ENCODE peak calls at places on chromosomes 16 and 17, in six cellular contexts. One of them, this sample, is unnamed.

GRCh38 chr17:64326420-64327054 is 63.5 kb upstream of the TEX2 start:
- DNase-seq in uterus: peak; percentile 55
- DNase-seq in RWPE2: no peak
- DNase-seq in ovary: peak; percentile 77
- DNase-seq in adrenal gland: peak; percentile 60
- DNase-seq in heart left ventricle: peak; percentile 80
- DNase-seq in this sample: no peak

GRCh38 chr16:55873122-55873521 is 2.1 kb downstream of the CES5A start:
- DNase-seq in uterus: no peak
- DNase-seq in RWPE2: no peak
- DNase-seq in ovary: no peak
- DNase-seq in adrenal gland: no peak
- DNase-seq in heart left ventricle: no peak
- DNase-seq in this sample: no peak

GRCh38 chr16:535446-536405 is 8.2 kb downstream of the CAPN15 start:
- DNase-seq in uterus: no peak
- DNase-seq in RWPE2: no peak
- DNase-seq in ovary: no peak
- DNase-seq in adrenal gland: peak; percentile 82
- DNase-seq in heart left ventricle: no peak
- DNase-seq in this sample: no peak

GRCh38 chr17:75854111-75854748 is 905 bp downstream of the WBP2 start:
- DNase-seq in uterus: no peak
- DNase-seq in RWPE2: no peak
- DNase-seq in ovary: peak; percentile 58
- DNase-seq in adrenal gland: peak; percentile 84
- DNase-seq in heart left ventricle: no peak
- DNase-seq in this sample: no peak

GRCh38 chr17:8041249-8041928 is 2.5 kb downstream of the ALOX15B start:
- DNase-seq in uterus: no peak
- DNase-seq in RWPE2: no peak
- DNase-seq in ovary: no peak
- DNase-seq in adrenal gland: no peak
- DNase-seq in heart left ventricle: no peak
- DNase-seq in this sample: peak; percentile 18

GRCh38 chr17:70241071-70241470 is 71.7 kb downstream of the KCNJ2 start:
- DNase-seq in uterus: no peak
- DNase-seq in RWPE2: no peak
- DNase-seq in ovary: no peak
- DNase-seq in adrenal gland: no peak
- DNase-seq in heart left ventricle: no peak
- DNase-seq in this sample: no peak

GRCh38 chr16:68257251-68257905 is 6.9 kb upstream of the SLC7A6 start:
- DNase-seq in uterus: no peak
- DNase-seq in RWPE2: no peak
- DNase-seq in ovary: no peak
- DNase-seq in adrenal gland: no peak
- DNase-seq in heart left ventricle: no peak
- DNase-seq in this sample: peak; percentile 60

GRCh38 chr16:89548344-89549006 is 12.0 kb upstream of the RPL13 start:
- DNase-seq in uterus: no peak
- DNase-seq in RWPE2: no peak
- DNase-seq in ovary: no peak
- DNase-seq in adrenal gland: no peak
- DNase-seq in heart left ventricle: no peak
- DNase-seq in this sample: no peak

GRCh38 chr16:539901-540530 is 12.5 kb downstream of the CAPN15 start:
- DNase-seq in uterus: no peak
- DNase-seq in RWPE2: no peak
- DNase-seq in ovary: no peak
- DNase-seq in adrenal gland: no peak
- DNase-seq in heart left ventricle: no peak
- DNase-seq in this sample: no peak

GRCh38 chr16:8678068-8678927 is 3.9 kb downstream of the ABAT start:
- DNase-seq in uterus: no peak
- DNase-seq in RWPE2: no peak
- DNase-seq in ovary: no peak
- DNase-seq in adrenal gland: no peak
- DNase-seq in heart left ventricle: no peak
- DNase-seq in this sample: no peak

GRCh38 chr17:75504347-75505151 is 10.8 kb downstream of the CASKIN2 start:
- DNase-seq in uterus: no peak
- DNase-seq in RWPE2: no peak
- DNase-seq in ovary: no peak
- DNase-seq in adrenal gland: no peak
- DNase-seq in heart left ventricle: no peak
- DNase-seq in this sample: peak; percentile 40

GRCh38 chr17:1485311-1485747 is 7.2 kb downstream of the MYO1C start:
- DNase-seq in uterus: peak; percentile 64
- DNase-seq in RWPE2: no peak
- DNase-seq in ovary: peak; percentile 64
- DNase-seq in adrenal gland: peak; percentile 55
- DNase-seq in heart left ventricle: peak; percentile 84
- DNase-seq in this sample: no peak

GRCh38 chr17:80010283-80010858 is 25.3 kb downstream of the TBC1D16 start:
- DNase-seq in uterus: no peak
- DNase-seq in RWPE2: no peak
- DNase-seq in ovary: no peak
- DNase-seq in adrenal gland: no peak
- DNase-seq in heart left ventricle: no peak
- DNase-seq in this sample: no peak

GRCh38 chr17:57986841-57987581 is 1.0 kb downstream of the VEZF1 start:
- DNase-seq in uterus: peak; percentile 52
- DNase-seq in RWPE2: no peak
- DNase-seq in ovary: peak; percentile 59
- DNase-seq in adrenal gland: peak; percentile 64
- DNase-seq in heart left ventricle: peak; percentile 53
- DNase-seq in this sample: peak; percentile 57

GRCh38 chr16:12760819-12761611 is 42.7 kb downstream of the CPPED1 start:
- DNase-seq in uterus: no peak
- DNase-seq in RWPE2: no peak
- DNase-seq in ovary: no peak
- DNase-seq in adrenal gland: no peak
- DNase-seq in heart left ventricle: no peak
- DNase-seq in this sample: no peak

GRCh38 chr17:28333083-28333746 is 2.1 kb downstream of the IFT20 start:
- DNase-seq in uterus: no peak
- DNase-seq in RWPE2: no peak
- DNase-seq in ovary: no peak
- DNase-seq in adrenal gland: no peak
- DNase-seq in heart left ventricle: no peak
- DNase-seq in this sample: no peak

GRCh38 chr17:28335201-28335958 is at the start of the genes IFT20 and TNFAIP1:
- DNase-seq in uterus: peak; percentile 98
- DNase-seq in RWPE2: peak; percentile 100
- DNase-seq in ovary: peak; percentile 99
- DNase-seq in adrenal gland: peak; percentile 100
- DNase-seq in heart left ventricle: peak; percentile 99
- DNase-seq in this sample: peak; percentile 99

GRCh38 chr17:28334176-28334575 is 1.1 kb downstream of the IFT20 start:
- DNase-seq in uterus: no peak
- DNase-seq in RWPE2: no peak
- DNase-seq in ovary: no peak
- DNase-seq in adrenal gland: no peak
- DNase-seq in heart left ventricle: no peak
- DNase-seq in this sample: no peak

GRCh38 chr17:28335959-28336871 is 654 bp downstream of the TNFAIP1 start:
- DNase-seq in uterus: peak; percentile 49
- DNase-seq in RWPE2: peak; percentile 86
- DNase-seq in ovary: peak; percentile 72
- DNase-seq in adrenal gland: peak; percentile 85
- DNase-seq in heart left ventricle: peak; percentile 83
- DNase-seq in this sample: no peak

DNA sequence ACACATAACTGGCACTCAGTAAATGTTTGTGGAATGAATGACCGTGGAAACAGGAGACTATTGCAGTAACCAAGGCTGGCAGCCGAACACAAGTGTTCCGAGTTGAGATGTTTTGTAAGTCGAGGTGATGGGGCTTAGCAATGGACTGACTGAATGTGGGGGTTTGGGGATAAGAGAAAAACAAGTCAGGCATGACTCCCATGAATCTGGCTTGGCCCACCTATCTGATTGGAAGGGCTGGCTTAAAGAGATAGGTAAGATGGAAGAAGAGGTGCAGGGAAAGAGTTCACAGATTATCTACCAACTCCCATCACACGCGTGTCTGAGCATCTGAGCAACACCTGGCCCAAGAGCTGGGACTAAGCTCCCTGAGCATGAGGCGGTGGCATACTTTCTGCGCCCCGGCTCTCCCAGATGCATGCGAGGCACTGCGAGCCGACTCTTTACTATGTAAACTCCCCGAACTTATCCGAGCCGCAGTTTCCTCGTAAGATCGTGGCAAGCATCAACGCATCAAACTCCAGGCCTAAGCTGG is 539 bp downstream of the IFT20 start:
- DNase-seq in uterus: no peak
- DNase-seq in RWPE2: no peak
- DNase-seq in ovary: no peak
- DNase-seq in adrenal gland: peak; percentile 56
- DNase-seq in heart left ventricle: no peak
- DNase-seq in this sample: no peak
- H3K27ac ChIP-seq in uterus: peak overlapping the region; percentile 91
- H3K27ac ChIP-seq in RWPE2: peak overlapping the region; percentile 89
- H3K27ac ChIP-seq in ovary: no peak overlapping the region
- H3K27ac ChIP-seq in adrenal gland: peak overlapping the region; percentile 89
- H3K27ac ChIP-seq in heart left ventricle: peak overlapping the region; percentile 99
- H3K27ac ChIP-seq in this sample: peak overlapping the region; percentile 95

DNA sequence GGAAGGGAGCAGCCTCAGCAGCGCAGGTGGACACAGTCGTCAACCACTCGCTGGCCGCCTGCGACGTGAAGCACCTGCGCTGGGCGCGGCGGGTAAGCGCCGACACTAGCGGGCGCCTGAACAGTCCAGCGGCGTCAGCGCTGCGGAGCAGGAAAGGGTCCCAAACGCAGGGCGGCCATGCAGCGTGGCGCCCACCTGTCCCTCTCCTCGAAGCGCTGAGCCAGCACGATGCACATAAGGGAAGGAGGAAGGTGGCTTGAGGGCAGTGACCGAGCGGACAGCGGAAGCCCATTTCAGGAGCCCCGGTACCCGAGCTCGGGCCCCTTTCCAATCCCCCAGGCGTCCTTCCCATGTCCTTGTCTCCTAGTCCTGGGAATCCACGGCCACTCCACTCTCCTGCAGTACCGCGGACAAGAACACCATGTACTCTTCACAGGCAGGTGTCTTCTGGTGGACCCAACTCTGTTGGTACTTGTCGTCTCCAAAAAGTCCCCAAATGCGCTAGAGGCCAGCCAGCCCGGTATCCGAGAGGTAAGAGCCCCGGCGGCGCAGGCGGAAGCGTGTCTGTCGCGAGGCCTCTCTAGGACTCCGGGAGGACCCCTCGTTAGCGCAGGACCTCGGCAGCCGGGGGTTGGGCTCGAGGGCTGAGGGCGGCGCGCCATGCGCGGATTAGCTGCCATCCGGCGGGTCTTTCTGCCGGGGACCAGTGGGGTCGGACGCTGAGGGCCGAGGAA is 14.4 kb downstream of the ZNF232 start:
- DNase-seq in uterus: peak; percentile 44
- DNase-seq in RWPE2: no peak
- DNase-seq in ovary: peak; percentile 62
- DNase-seq in adrenal gland: peak; percentile 34
- DNase-seq in heart left ventricle: peak; percentile 78
- DNase-seq in this sample: no peak
- H3K9me3 ChIP-seq in uterus: peaks cover 31% of the 10 kb centered on the region
- H3K9me3 ChIP-seq in RWPE2: peaks cover 37% of the 10 kb centered on the region
- H3K9me3 ChIP-seq in ovary: peaks cover 9% of the 10 kb centered on the region
- H3K9me3 ChIP-seq in adrenal gland: peaks cover 3% of the 10 kb centered on the region
- H3K9me3 ChIP-seq in heart left ventricle: peaks cover 49% of the 10 kb centered on the region
- H3K9me3 ChIP-seq in this sample: peaks cover 12% of the 10 kb centered on the region

GRCh38 chr17:27244481-27245223 is 49.3 kb upstream of the WSB1 start:
- DNase-seq in uterus: peak; percentile 84
- DNase-seq in RWPE2: no peak
- DNase-seq in ovary: peak; percentile 82
- DNase-seq in adrenal gland: peak; percentile 76
- DNase-seq in heart left ventricle: peak; percentile 60
- DNase-seq in this sample: no peak

GRCh38 chr17:27240802-27241155 is 53.1 kb upstream of the WSB1 start:
- DNase-seq in uterus: no peak
- DNase-seq in RWPE2: no peak
- DNase-seq in ovary: no peak
- DNase-seq in adrenal gland: no peak
- DNase-seq in heart left ventricle: no peak
- DNase-seq in this sample: no peak

GRCh38 chr17:27244019-27244418 is 49.9 kb upstream of the WSB1 start:
- DNase-seq in uterus: no peak
- DNase-seq in RWPE2: no peak
- DNase-seq in ovary: no peak
- DNase-seq in adrenal gland: no peak
- DNase-seq in heart left ventricle: no peak
- DNase-seq in this sample: no peak

GRCh38 chr17:27241346-27241946 is 52.5 kb upstream of the WSB1 start:
- DNase-seq in uterus: no peak
- DNase-seq in RWPE2: peak; percentile 91
- DNase-seq in ovary: no peak
- DNase-seq in adrenal gland: no peak
- DNase-seq in heart left ventricle: no peak
- DNase-seq in this sample: no peak

DNA sequence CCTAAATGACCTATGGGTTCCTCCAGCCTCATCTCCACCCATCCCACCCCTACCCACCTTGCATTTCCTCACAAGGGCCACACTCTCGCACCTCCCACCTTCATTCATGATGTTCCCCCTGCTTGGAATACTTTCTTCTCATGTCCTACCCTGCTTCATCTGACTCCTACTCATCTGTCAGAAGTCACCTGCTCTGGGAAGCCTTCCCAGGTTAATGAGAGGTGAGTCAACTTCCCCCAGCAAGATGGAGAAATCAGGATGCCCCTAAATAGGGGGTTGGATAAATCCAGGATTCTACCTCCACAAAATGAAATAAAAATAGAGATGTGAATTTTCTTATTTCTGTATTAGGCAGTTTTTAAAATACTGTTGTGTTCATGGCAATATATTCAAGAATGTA is 51.0 kb upstream of the WSB1 start:
- DNase-seq in uterus: no peak
- DNase-seq in RWPE2: no peak
- DNase-seq in ovary: no peak
- DNase-seq in adrenal gland: no peak
- DNase-seq in heart left ventricle: no peak
- DNase-seq in this sample: no peak
- H3K27ac ChIP-seq in uterus: no peak overlapping the region
- H3K27ac ChIP-seq in RWPE2: peak overlapping the region; percentile 65
- H3K27ac ChIP-seq in ovary: no peak overlapping the region
- H3K27ac ChIP-seq in adrenal gland: peak overlapping the region; percentile 94
- H3K27ac ChIP-seq in heart left ventricle: peak overlapping the region; percentile 97
- H3K27ac ChIP-seq in this sample: no peak overlapping the region

DNA sequence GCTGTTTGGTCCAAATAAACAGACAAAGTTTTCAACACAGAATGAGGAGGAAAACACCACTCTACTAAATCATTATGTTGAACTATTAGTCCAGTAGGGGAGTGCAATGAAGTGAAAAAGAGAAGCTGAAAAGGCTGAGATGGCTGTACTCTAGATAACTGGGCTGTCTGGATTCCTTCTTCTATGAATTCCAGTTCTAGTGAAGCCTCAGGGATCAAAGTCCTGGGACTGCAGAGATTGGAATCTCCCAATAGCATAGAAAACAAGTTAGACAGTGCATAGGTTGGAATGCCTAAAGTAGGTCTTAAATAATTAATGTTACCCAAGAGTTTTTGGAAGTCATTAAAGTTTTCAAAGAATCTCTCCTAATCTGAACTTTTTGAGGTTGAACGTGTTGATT is 59.9 kb downstream of the LGALS9 start:
- DNase-seq in uterus: no peak
- DNase-seq in RWPE2: no peak
- DNase-seq in ovary: no peak
- DNase-seq in adrenal gland: no peak
- DNase-seq in heart left ventricle: no peak
- DNase-seq in this sample: no peak
- H3K9me3 ChIP-seq in uterus: peaks cover 5% of the 10 kb centered on the region
- H3K9me3 ChIP-seq in RWPE2: peaks cover 7% of the 10 kb centered on the region
- H3K9me3 ChIP-seq in ovary: no peaks in the 10 kb centered on the region
- H3K9me3 ChIP-seq in adrenal gland: no peaks in the 10 kb centered on the region
- H3K9me3 ChIP-seq in heart left ventricle: peaks cover 19% of the 10 kb centered on the region
- H3K9me3 ChIP-seq in this sample: peaks cover 3% of the 10 kb centered on the region

This sample was measured in naive thymus-derived CD4-positive, alpha-beta T cell.